ENCODE peak calls at places on chromosome 13, in seven cellular contexts. One of them, this sample, is unnamed.

GRCh38 chr13:70964124-70964523 is 855.9 kb upstream of the KLHL1 start:
- DNase-seq in neural progenitor cell: peak; percentile 33
- DNase-seq in IMR-90: no peak
- DNase-seq in naive thymus-derived CD4-positive, alpha-beta T cell: no peak
- DNase-seq in A549: no peak
- DNase-seq in astrocyte: no peak
- DNase-seq in GM23338: no peak
- DNase-seq in this sample: no peak

GRCh38 chr13:48749144-48749543 is 95.4 kb downstream of the CYSLTR2 start:
- DNase-seq in neural progenitor cell: no peak
- DNase-seq in IMR-90: peak; percentile 70
- DNase-seq in naive thymus-derived CD4-positive, alpha-beta T cell: no peak
- DNase-seq in A549: no peak
- DNase-seq in astrocyte: peak; percentile 69
- DNase-seq in GM23338: no peak
- DNase-seq in this sample: no peak

GRCh38 chr13:105510363-105510762 is 1025.1 kb downstream of the EFNB2 start:
- DNase-seq in neural progenitor cell: no peak
- DNase-seq in IMR-90: no peak
- DNase-seq in naive thymus-derived CD4-positive, alpha-beta T cell: no peak
- DNase-seq in A549: no peak
- DNase-seq in astrocyte: no peak
- DNase-seq in GM23338: no peak
- DNase-seq in this sample: no peak

GRCh38 chr13:43611631-43612416 is 174.9 kb downstream of the ENOX1 start:
- DNase-seq in neural progenitor cell: no peak
- DNase-seq in IMR-90: no peak
- DNase-seq in naive thymus-derived CD4-positive, alpha-beta T cell: no peak
- DNase-seq in A549: no peak
- DNase-seq in astrocyte: no peak
- DNase-seq in GM23338: no peak
- DNase-seq in this sample: no peak

GRCh38 chr13:87999791-88000190 is 328.6 kb downstream of the SLITRK5 start:
- DNase-seq in neural progenitor cell: no peak
- DNase-seq in IMR-90: no peak
- DNase-seq in naive thymus-derived CD4-positive, alpha-beta T cell: no peak
- DNase-seq in A549: no peak
- DNase-seq in astrocyte: no peak
- DNase-seq in GM23338: peak; percentile 18
- DNase-seq in this sample: no peak

GRCh38 chr13:40732658-40733057 is 38.3 kb downstream of the MRPS31 start:
- DNase-seq in neural progenitor cell: no peak
- DNase-seq in IMR-90: no peak
- DNase-seq in naive thymus-derived CD4-positive, alpha-beta T cell: no peak
- DNase-seq in A549: no peak
- DNase-seq in astrocyte: no peak
- DNase-seq in GM23338: no peak
- DNase-seq in this sample: no peak

GRCh38 chr13:24923305-24923640 is 159.3 kb downstream of the RNF17 start:
- DNase-seq in neural progenitor cell: no peak
- DNase-seq in IMR-90: peak; percentile 75
- DNase-seq in naive thymus-derived CD4-positive, alpha-beta T cell: no peak
- DNase-seq in A549: peak; percentile 4
- DNase-seq in astrocyte: peak; percentile 89
- DNase-seq in GM23338: no peak
- DNase-seq in this sample: no peak

GRCh38 chr13:44050450-44051063 is 170.9 kb downstream of the LACC1 start:
- DNase-seq in neural progenitor cell: no peak
- DNase-seq in IMR-90: peak; percentile 52
- DNase-seq in naive thymus-derived CD4-positive, alpha-beta T cell: no peak
- DNase-seq in A549: no peak
- DNase-seq in astrocyte: no peak
- DNase-seq in GM23338: peak; percentile 30
- DNase-seq in this sample: no peak

GRCh38 chr13:48369988-48370387 is 42.9 kb downstream of the LPAR6 start:
- DNase-seq in neural progenitor cell: no peak
- DNase-seq in IMR-90: no peak
- DNase-seq in naive thymus-derived CD4-positive, alpha-beta T cell: no peak
- DNase-seq in A549: no peak
- DNase-seq in astrocyte: no peak
- DNase-seq in GM23338: no peak
- DNase-seq in this sample: no peak

GRCh38 chr13:109785892-109786450 is 412 bp downstream of the IRS2 start:
- DNase-seq in neural progenitor cell: no peak
- DNase-seq in IMR-90: no peak
- DNase-seq in naive thymus-derived CD4-positive, alpha-beta T cell: no peak
- DNase-seq in A549: no peak
- DNase-seq in astrocyte: no peak
- DNase-seq in GM23338: peak; percentile 21
- DNase-seq in this sample: no peak

GRCh38 chr13:109786457-109787134 is at the start of gene IRS2:
- DNase-seq in neural progenitor cell: peak; percentile 98
- DNase-seq in IMR-90: peak; percentile 90
- DNase-seq in naive thymus-derived CD4-positive, alpha-beta T cell: peak; percentile 86
- DNase-seq in A549: peak; percentile 54
- DNase-seq in astrocyte: peak; percentile 85
- DNase-seq in GM23338: peak; percentile 93
- DNase-seq in this sample: peak; percentile 92

GRCh38 chr13:109789262-109789661 is 2.9 kb upstream of the IRS2 start:
- DNase-seq in neural progenitor cell: no peak
- DNase-seq in IMR-90: no peak
- DNase-seq in naive thymus-derived CD4-positive, alpha-beta T cell: no peak
- DNase-seq in A549: no peak
- DNase-seq in astrocyte: no peak
- DNase-seq in GM23338: no peak
- DNase-seq in this sample: no peak

GRCh38 chr13:109788372-109789195 is 2.2 kb upstream of the IRS2 start:
- DNase-seq in neural progenitor cell: no peak
- DNase-seq in IMR-90: no peak
- DNase-seq in naive thymus-derived CD4-positive, alpha-beta T cell: no peak
- DNase-seq in A549: no peak
- DNase-seq in astrocyte: no peak
- DNase-seq in GM23338: no peak
- DNase-seq in this sample: no peak

GRCh38 chr13:109787135-109787954 is 962 bp upstream of the IRS2 start:
- DNase-seq in neural progenitor cell: peak; percentile 84
- DNase-seq in IMR-90: peak; percentile 33
- DNase-seq in naive thymus-derived CD4-positive, alpha-beta T cell: peak; percentile 51
- DNase-seq in A549: no peak
- DNase-seq in astrocyte: no peak
- DNase-seq in GM23338: peak; percentile 74
- DNase-seq in this sample: no peak
- H3K4me3 ChIP-seq in neural progenitor cell: peak overlapping the region; percentile 95
- H3K4me3 ChIP-seq in IMR-90: peak overlapping the region; percentile 92
- H3K4me3 ChIP-seq in naive thymus-derived CD4-positive, alpha-beta T cell: peak overlapping the region; percentile 53
- H3K4me3 ChIP-seq in A549: peak overlapping the region; percentile 89
- H3K4me3 ChIP-seq in astrocyte: peak overlapping the region; percentile 68
- H3K4me3 ChIP-seq in GM23338: peak overlapping the region; percentile 81
- H3K4me3 ChIP-seq in this sample: peak overlapping the region; percentile 76

DNA sequence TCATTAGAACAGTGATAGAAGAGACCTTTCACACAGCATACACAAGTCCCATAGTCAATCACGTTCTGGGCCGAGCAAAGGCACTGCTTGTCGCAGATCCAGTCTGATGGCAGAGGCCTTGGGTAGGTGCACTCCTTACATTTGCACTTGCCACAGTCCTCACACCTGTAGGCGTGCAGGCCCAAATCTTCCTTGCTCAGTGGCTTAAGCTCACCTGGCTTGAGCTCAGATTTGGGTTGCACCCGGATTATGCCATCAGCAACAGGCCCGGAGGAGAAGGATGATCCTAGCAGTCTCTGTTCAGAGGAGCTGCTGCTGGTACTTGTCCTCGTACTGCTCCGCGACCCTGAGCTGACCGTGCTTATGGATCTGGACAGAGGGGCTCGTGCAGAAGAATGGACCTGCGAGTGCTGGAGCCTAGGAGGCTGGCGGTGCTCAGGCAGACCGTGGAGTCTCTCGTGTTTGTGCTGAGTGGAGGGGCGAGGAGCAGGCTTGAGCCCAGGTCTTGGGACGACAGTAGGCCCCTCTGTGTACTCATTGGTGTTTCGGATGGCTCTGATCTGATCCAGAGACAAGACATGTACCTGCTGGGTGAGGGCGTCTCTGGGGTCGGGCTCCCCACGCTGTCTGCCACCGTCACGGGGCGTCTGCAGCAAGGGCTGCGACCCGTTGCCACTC is 3.8 kb downstream of the SPRY2 start:
- DNase-seq in neural progenitor cell: no peak
- DNase-seq in IMR-90: no peak
- DNase-seq in naive thymus-derived CD4-positive, alpha-beta T cell: no peak
- DNase-seq in A549: no peak
- DNase-seq in astrocyte: no peak
- DNase-seq in GM23338: no peak
- DNase-seq in this sample: no peak
- H3K4me3 ChIP-seq in neural progenitor cell: peak overlapping the region; percentile 96
- H3K4me3 ChIP-seq in IMR-90: peak overlapping the region; percentile 88
- H3K4me3 ChIP-seq in naive thymus-derived CD4-positive, alpha-beta T cell: no peak overlapping the region
- H3K4me3 ChIP-seq in A549: peak overlapping the region; percentile 84
- H3K4me3 ChIP-seq in astrocyte: peak overlapping the region; percentile 95
- H3K4me3 ChIP-seq in GM23338: peak overlapping the region; percentile 77
- H3K4me3 ChIP-seq in this sample: no peak overlapping the region

GRCh38 chr13:23588576-23589141 is 18.4 kb downstream of the TNFRSF19 start:
- DNase-seq in neural progenitor cell: no peak
- DNase-seq in IMR-90: no peak
- DNase-seq in naive thymus-derived CD4-positive, alpha-beta T cell: no peak
- DNase-seq in A549: no peak
- DNase-seq in astrocyte: no peak
- DNase-seq in GM23338: no peak
- DNase-seq in this sample: no peak
- H3K4me3 ChIP-seq in neural progenitor cell: no peak overlapping the region
- H3K4me3 ChIP-seq in IMR-90: no peak overlapping the region
- H3K4me3 ChIP-seq in naive thymus-derived CD4-positive, alpha-beta T cell: no peak overlapping the region
- H3K4me3 ChIP-seq in A549: no peak overlapping the region
- H3K4me3 ChIP-seq in astrocyte: no peak overlapping the region
- H3K4me3 ChIP-seq in GM23338: no peak overlapping the region
- H3K4me3 ChIP-seq in this sample: no peak overlapping the region

GRCh38 chr13:98717891-98718290 is 34.6 kb downstream of the SLC15A1 start:
- DNase-seq in neural progenitor cell: no peak
- DNase-seq in IMR-90: no peak
- DNase-seq in naive thymus-derived CD4-positive, alpha-beta T cell: no peak
- DNase-seq in A549: no peak
- DNase-seq in astrocyte: no peak
- DNase-seq in GM23338: no peak
- DNase-seq in this sample: no peak

GRCh38 chr13:98719527-98720250 is 32.8 kb downstream of the SLC15A1 start:
- DNase-seq in neural progenitor cell: no peak
- DNase-seq in IMR-90: no peak
- DNase-seq in naive thymus-derived CD4-positive, alpha-beta T cell: no peak
- DNase-seq in A549: no peak
- DNase-seq in astrocyte: no peak
- DNase-seq in GM23338: no peak
- DNase-seq in this sample: no peak

GRCh38 chr13:98722958-98723357 is 29.5 kb downstream of the SLC15A1 start:
- DNase-seq in neural progenitor cell: no peak
- DNase-seq in IMR-90: no peak
- DNase-seq in naive thymus-derived CD4-positive, alpha-beta T cell: no peak
- DNase-seq in A549: no peak
- DNase-seq in astrocyte: no peak
- DNase-seq in GM23338: no peak
- DNase-seq in this sample: no peak

GRCh38 chr13:98721825-98722510 is 30.5 kb downstream of the SLC15A1 start:
- DNase-seq in neural progenitor cell: no peak
- DNase-seq in IMR-90: no peak
- DNase-seq in naive thymus-derived CD4-positive, alpha-beta T cell: no peak
- DNase-seq in A549: no peak
- DNase-seq in astrocyte: no peak
- DNase-seq in GM23338: no peak
- DNase-seq in this sample: no peak

GRCh38 chr13:98717256-98717655 is 35.2 kb downstream of the SLC15A1 start:
- DNase-seq in neural progenitor cell: no peak
- DNase-seq in IMR-90: no peak
- DNase-seq in naive thymus-derived CD4-positive, alpha-beta T cell: no peak
- DNase-seq in A549: no peak
- DNase-seq in astrocyte: no peak
- DNase-seq in GM23338: no peak
- DNase-seq in this sample: no peak
- H3K4me3 ChIP-seq in neural progenitor cell: no peak overlapping the region
- H3K4me3 ChIP-seq in IMR-90: no peak overlapping the region
- H3K4me3 ChIP-seq in naive thymus-derived CD4-positive, alpha-beta T cell: no peak overlapping the region
- H3K4me3 ChIP-seq in A549: no peak overlapping the region
- H3K4me3 ChIP-seq in astrocyte: no peak overlapping the region
- H3K4me3 ChIP-seq in GM23338: no peak overlapping the region
- H3K4me3 ChIP-seq in this sample: no peak overlapping the region

This sample was measured in CD8-positive, alpha-beta T cell.